ENCODE peak calls at places on chromosomes 16 and 17, in eight cellular contexts. One of them, this sample, is unnamed.
A peak's percentile ranks its signal among the peaks of the same experiment; 100 is the strongest.

GRCh38 chr16:24837969-24838368 is 7.8 kb upstream of the SLC5A11 start:
- DNase-seq in fibroblast of lung: no peak
- DNase-seq in lung: no peak
- DNase-seq in ascending aorta: no peak
- DNase-seq in heart right ventricle: no peak
- DNase-seq in right atrium auricular region: no peak
- DNase-seq in SK-N-SH: no peak
- DNase-seq in neural crest cell: no peak
- DNase-seq in this sample: no peak

GRCh38 chr16:13453938-13454553 is 465.9 kb upstream of the ERCC4 start:
- DNase-seq in fibroblast of lung: peak; percentile 9
- DNase-seq in lung: no peak
- DNase-seq in ascending aorta: no peak
- DNase-seq in heart right ventricle: no peak
- DNase-seq in right atrium auricular region: no peak
- DNase-seq in SK-N-SH: peak; percentile 33
- DNase-seq in neural crest cell: peak; percentile 53
- DNase-seq in this sample: peak; percentile 17

GRCh38 chr17:15744885-15745284 is 12.8 kb downstream of the TBC1D26 start:
- DNase-seq in fibroblast of lung: peak; percentile 17
- DNase-seq in lung: peak; percentile 47
- DNase-seq in ascending aorta: no peak
- DNase-seq in heart right ventricle: no peak
- DNase-seq in right atrium auricular region: no peak
- DNase-seq in SK-N-SH: peak; percentile 51
- DNase-seq in neural crest cell: no peak
- DNase-seq in this sample: no peak

GRCh38 chr17:3603119-3603869 is 5.9 kb downstream of the TRPV1 start:
- DNase-seq in fibroblast of lung: peak; percentile 74
- DNase-seq in lung: no peak
- DNase-seq in ascending aorta: no peak
- DNase-seq in heart right ventricle: no peak
- DNase-seq in right atrium auricular region: no peak
- DNase-seq in SK-N-SH: no peak
- DNase-seq in neural crest cell: no peak
- DNase-seq in this sample: no peak

GRCh38 chr16:55265926-55266325 is 58.1 kb upstream of the IRX6 start:
- DNase-seq in fibroblast of lung: no peak
- DNase-seq in lung: no peak
- DNase-seq in ascending aorta: no peak
- DNase-seq in heart right ventricle: no peak
- DNase-seq in right atrium auricular region: no peak
- DNase-seq in SK-N-SH: no peak
- DNase-seq in neural crest cell: no peak
- DNase-seq in this sample: no peak

GRCh38 chr17:7351665-7352558 is at the start of gene KCTD11:
- DNase-seq in fibroblast of lung: peak; percentile 91
- DNase-seq in lung: peak; percentile 91
- DNase-seq in ascending aorta: peak; percentile 97
- DNase-seq in heart right ventricle: peak; percentile 91
- DNase-seq in right atrium auricular region: peak; percentile 93
- DNase-seq in SK-N-SH: peak; percentile 89
- DNase-seq in neural crest cell: peak; percentile 69
- DNase-seq in this sample: peak; percentile 78

GRCh38 chr16:1689853-1690252 is 11.8 kb downstream of the JPT2 start:
- DNase-seq in fibroblast of lung: no peak
- DNase-seq in lung: no peak
- DNase-seq in ascending aorta: no peak
- DNase-seq in heart right ventricle: no peak
- DNase-seq in right atrium auricular region: no peak
- DNase-seq in SK-N-SH: no peak
- DNase-seq in neural crest cell: no peak
- DNase-seq in this sample: no peak

GRCh38 chr16:65728172-65728571 is 606.3 kb upstream of the CDH11 start:
- DNase-seq in fibroblast of lung: peak; percentile 18
- DNase-seq in lung: no peak
- DNase-seq in ascending aorta: no peak
- DNase-seq in heart right ventricle: peak; percentile 19
- DNase-seq in right atrium auricular region: no peak
- DNase-seq in SK-N-SH: no peak
- DNase-seq in neural crest cell: peak; percentile 23
- DNase-seq in this sample: no peak

GRCh38 chr17:56125830-56126819 is 27.1 kb upstream of the ANKFN1 start:
- DNase-seq in fibroblast of lung: peak; percentile 61
- DNase-seq in lung: no peak
- DNase-seq in ascending aorta: no peak
- DNase-seq in heart right ventricle: no peak
- DNase-seq in right atrium auricular region: no peak
- DNase-seq in SK-N-SH: peak; percentile 18
- DNase-seq in neural crest cell: peak; percentile 18
- DNase-seq in this sample: peak; percentile 11

GRCh38 chr16:84567446-84567962 is 50.4 kb downstream of the COTL1 start:
- DNase-seq in fibroblast of lung: no peak
- DNase-seq in lung: no peak
- DNase-seq in ascending aorta: no peak
- DNase-seq in heart right ventricle: no peak
- DNase-seq in right atrium auricular region: no peak
- DNase-seq in SK-N-SH: no peak
- DNase-seq in neural crest cell: no peak
- DNase-seq in this sample: no peak

GRCh38 chr17:56144205-56144604 is 9.1 kb upstream of the ANKFN1 start:
- DNase-seq in fibroblast of lung: no peak
- DNase-seq in lung: no peak
- DNase-seq in ascending aorta: no peak
- DNase-seq in heart right ventricle: no peak
- DNase-seq in right atrium auricular region: no peak
- DNase-seq in SK-N-SH: no peak
- DNase-seq in neural crest cell: no peak
- DNase-seq in this sample: no peak

GRCh38 chr17:73521376-73521775 is 122.9 kb downstream of the SDK2 start:
- DNase-seq in fibroblast of lung: no peak
- DNase-seq in lung: no peak
- DNase-seq in ascending aorta: no peak
- DNase-seq in heart right ventricle: no peak
- DNase-seq in right atrium auricular region: no peak
- DNase-seq in SK-N-SH: no peak
- DNase-seq in neural crest cell: no peak
- DNase-seq in this sample: no peak

GRCh38 chr17:66491213-66491612 is 188.8 kb downstream of the PRKCA start:
- DNase-seq in fibroblast of lung: no peak
- DNase-seq in lung: no peak
- DNase-seq in ascending aorta: no peak
- DNase-seq in heart right ventricle: no peak
- DNase-seq in right atrium auricular region: no peak
- DNase-seq in SK-N-SH: no peak
- DNase-seq in neural crest cell: no peak
- DNase-seq in this sample: no peak

GRCh38 chr16:30131869-30132475 is 9.0 kb upstream of the MAPK3 start:
- DNase-seq in fibroblast of lung: no peak
- DNase-seq in lung: no peak
- DNase-seq in ascending aorta: no peak
- DNase-seq in heart right ventricle: no peak
- DNase-seq in right atrium auricular region: no peak
- DNase-seq in SK-N-SH: no peak
- DNase-seq in neural crest cell: no peak
- DNase-seq in this sample: no peak

GRCh38 chr17:11736613-11737289 is 138.5 kb downstream of the DNAH9 start:
- DNase-seq in fibroblast of lung: no peak
- DNase-seq in lung: no peak
- DNase-seq in ascending aorta: no peak
- DNase-seq in heart right ventricle: no peak
- DNase-seq in right atrium auricular region: no peak
- DNase-seq in SK-N-SH: no peak
- DNase-seq in neural crest cell: no peak
- DNase-seq in this sample: no peak

GRCh38 chr16:2840914-2841313 is 10.8 kb downstream of the ZG16B start:
- DNase-seq in fibroblast of lung: no peak
- DNase-seq in lung: no peak
- DNase-seq in ascending aorta: no peak
- DNase-seq in heart right ventricle: no peak
- DNase-seq in right atrium auricular region: no peak
- DNase-seq in SK-N-SH: no peak
- DNase-seq in neural crest cell: no peak
- DNase-seq in this sample: no peak

DNA sequence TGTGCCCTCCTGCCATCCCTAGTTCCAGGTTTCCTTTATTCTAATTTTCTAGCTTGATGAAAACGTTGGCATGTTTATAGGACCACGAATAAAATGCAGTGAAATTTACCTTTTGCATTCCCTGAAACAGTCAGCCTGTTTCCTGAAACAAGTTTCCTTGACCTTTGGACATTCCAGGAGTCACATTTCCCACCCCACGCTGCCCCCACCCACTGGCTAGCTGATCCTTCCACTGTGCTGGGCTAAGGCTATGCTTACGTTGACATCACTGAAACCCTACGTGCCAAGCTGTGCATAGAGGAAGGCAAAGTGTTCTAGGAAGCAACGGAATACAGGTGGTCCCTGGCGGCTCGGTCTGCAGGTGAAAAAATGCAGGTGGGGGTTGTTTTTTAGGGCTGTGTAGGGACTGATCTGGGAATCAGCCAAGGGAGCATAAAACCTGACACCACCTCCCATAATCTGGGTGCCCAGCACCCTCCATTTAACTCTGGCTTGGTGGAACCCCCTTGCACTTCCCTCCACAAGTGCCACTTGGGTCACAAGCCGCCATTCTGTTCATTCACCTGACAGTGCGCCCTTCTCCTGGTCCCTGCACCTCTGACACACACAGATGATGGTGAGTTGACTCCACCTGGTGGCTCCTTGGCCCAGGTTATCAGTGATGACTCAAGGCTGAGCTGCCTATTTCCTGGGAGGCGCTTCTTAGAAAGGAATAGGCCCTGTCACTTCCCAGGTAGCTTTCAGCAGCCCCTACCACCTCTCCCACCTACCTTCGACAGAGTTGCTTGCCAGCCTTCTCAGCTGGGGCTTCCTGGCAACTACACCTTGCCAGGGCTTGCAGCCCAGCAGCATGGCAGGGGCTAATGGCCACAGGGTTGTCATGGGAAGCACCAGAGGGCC is 83.7 kb downstream of the N4BP1 start:
- DNase-seq in fibroblast of lung: peak; percentile 8
- DNase-seq in lung: no peak
- DNase-seq in ascending aorta: peak; percentile 58
- DNase-seq in heart right ventricle: no peak
- DNase-seq in right atrium auricular region: no peak
- DNase-seq in SK-N-SH: no peak
- DNase-seq in neural crest cell: no peak
- DNase-seq in this sample: no peak
- TF ChIP-seq CTCF in fibroblast of lung: no peak
- TF ChIP-seq CTCF in lung: no peak
- TF ChIP-seq CTCF in ascending aorta: no peak
- TF ChIP-seq CTCF in heart right ventricle: no peak
- TF ChIP-seq CTCF in right atrium auricular region: no peak
- TF ChIP-seq CTCF in SK-N-SH: peak; percentile 28
- TF ChIP-seq CTCF in neural crest cell: no peak
- TF ChIP-seq CTCF in this sample: peak; percentile 44

DNA sequence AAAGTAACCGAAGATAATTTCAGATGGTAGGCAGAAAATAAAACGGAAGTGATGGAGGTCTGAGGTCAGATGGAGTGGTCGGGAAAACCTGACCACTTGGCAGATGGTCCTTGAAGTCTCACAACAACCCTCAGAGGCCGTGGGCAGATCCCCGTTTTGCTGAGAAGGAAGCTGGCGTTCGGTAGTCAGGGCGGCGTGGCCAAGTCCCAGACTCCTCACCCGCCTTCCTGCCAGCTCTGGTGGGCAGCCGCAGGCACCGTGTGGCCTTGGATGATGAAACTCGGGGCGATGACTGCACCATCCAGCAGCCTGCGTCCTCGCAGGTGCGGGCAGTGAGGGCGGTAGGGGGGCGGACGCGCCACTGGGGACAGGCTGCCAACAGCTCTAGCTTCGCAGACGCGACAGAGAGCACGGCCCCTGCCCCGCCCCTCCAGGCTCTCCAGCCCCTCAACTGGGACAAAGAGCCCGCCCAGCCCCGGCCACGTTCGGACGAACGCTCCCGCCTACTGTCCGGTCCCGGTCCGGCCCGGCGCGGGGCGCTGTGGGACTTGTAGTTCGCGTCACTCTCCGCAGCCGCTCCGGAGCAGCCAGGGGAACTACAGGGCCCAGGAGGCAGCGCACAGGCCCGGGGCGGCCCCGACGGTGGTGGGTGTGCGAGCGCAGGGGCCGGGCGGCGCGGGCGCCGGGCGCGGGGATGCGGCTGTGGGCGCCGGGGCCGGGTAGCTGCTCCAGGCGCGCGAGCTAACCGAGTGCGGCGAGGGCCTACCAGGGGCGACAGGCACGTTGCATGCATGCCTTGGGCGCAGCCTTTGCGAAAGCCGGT is at the start of gene GPT2:
- DNase-seq in fibroblast of lung: peak; percentile 95
- DNase-seq in lung: peak; percentile 97
- DNase-seq in ascending aorta: peak; percentile 99
- DNase-seq in heart right ventricle: peak; percentile 97
- DNase-seq in right atrium auricular region: peak; percentile 94
- DNase-seq in SK-N-SH: peak; percentile 94
- DNase-seq in neural crest cell: peak; percentile 96
- DNase-seq in this sample: peak; percentile 99
- TF ChIP-seq CTCF in fibroblast of lung: no peak
- TF ChIP-seq CTCF in lung: peak; percentile 28
- TF ChIP-seq CTCF in ascending aorta: no peak
- TF ChIP-seq CTCF in heart right ventricle: no peak
- TF ChIP-seq CTCF in right atrium auricular region: no peak
- TF ChIP-seq CTCF in SK-N-SH: no peak
- TF ChIP-seq CTCF in neural crest cell: peak; percentile 12
- TF ChIP-seq CTCF in this sample: peak; percentile 6

DNA sequence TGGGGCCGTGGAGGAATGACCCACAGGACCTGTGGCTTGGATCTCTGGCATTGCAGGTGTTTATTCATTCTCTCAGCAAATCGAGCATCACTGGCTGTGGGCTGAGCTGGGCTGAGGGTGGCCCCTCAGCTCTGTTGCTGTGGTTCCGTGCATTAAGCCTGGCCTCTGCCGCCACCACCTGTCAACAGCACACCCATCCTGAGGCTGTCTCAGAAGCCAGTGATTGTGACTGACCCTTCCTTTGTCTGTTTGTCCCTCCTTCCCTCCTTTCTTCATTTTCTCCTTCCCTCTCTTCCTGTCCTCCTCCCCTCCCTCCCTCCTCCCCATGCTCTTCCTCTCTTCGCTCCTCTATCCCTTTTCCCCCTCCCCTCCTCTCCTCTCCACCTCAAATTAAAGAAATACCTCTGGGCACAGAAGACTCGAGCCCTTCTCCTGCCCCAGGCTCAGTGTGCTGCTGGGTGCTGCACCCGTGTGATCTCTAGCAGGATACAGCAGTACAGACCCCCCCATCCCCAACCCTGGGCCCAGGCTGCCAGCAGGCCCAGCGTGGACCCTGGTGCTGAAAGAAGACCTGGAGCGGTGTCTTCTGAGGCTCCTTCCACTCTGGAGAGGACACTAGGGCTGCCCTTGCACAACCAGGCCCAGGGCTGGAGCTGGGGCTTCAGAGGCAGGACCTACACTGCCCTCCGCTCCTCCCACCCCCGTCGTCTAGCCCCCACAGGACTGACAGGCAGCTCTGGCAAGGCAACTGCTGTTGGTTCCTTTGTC is 75.9 kb downstream of the PLD6 start:
- DNase-seq in fibroblast of lung: no peak
- DNase-seq in lung: no peak
- DNase-seq in ascending aorta: no peak
- DNase-seq in heart right ventricle: no peak
- DNase-seq in right atrium auricular region: no peak
- DNase-seq in SK-N-SH: no peak
- DNase-seq in neural crest cell: no peak
- DNase-seq in this sample: no peak
- TF ChIP-seq CTCF in fibroblast of lung: no peak
- TF ChIP-seq CTCF in lung: no peak
- TF ChIP-seq CTCF in ascending aorta: no peak
- TF ChIP-seq CTCF in heart right ventricle: no peak
- TF ChIP-seq CTCF in right atrium auricular region: no peak
- TF ChIP-seq CTCF in SK-N-SH: no peak
- TF ChIP-seq CTCF in neural crest cell: no peak
- TF ChIP-seq CTCF in this sample: no peak

GRCh38 chr16:17544785-17545184 is 74.0 kb upstream of the XYLT1 start:
- DNase-seq in fibroblast of lung: no peak
- DNase-seq in lung: no peak
- DNase-seq in ascending aorta: no peak
- DNase-seq in heart right ventricle: no peak
- DNase-seq in right atrium auricular region: no peak
- DNase-seq in SK-N-SH: no peak
- DNase-seq in neural crest cell: peak; percentile 5
- DNase-seq in this sample: no peak
- TF ChIP-seq CTCF in fibroblast of lung: peak; percentile 26
- TF ChIP-seq CTCF in lung: no peak
- TF ChIP-seq CTCF in ascending aorta: no peak
- TF ChIP-seq CTCF in heart right ventricle: no peak
- TF ChIP-seq CTCF in right atrium auricular region: no peak
- TF ChIP-seq CTCF in SK-N-SH: peak; percentile 43
- TF ChIP-seq CTCF in neural crest cell: peak; percentile 50
- TF ChIP-seq CTCF in this sample: peak; percentile 36